ENCODE peak calls at places on chromosomes 6 and 20, in eight cellular contexts. A is neural progenitor cell, Q is SK-N-SH, D is GM23248, R is PC-3, S is Karpas-422, M is IMR-90, O is neuronal stem cell. C is an unnamed sample.

GRCh38 chr6:167210375-167211295 is 52.9 kb upstream of the GPR31 start:
- DNase-seq in A (no peak), Q (peak; percentile 53), D (no peak), R (no peak), S (no peak), M (no peak), O (no peak), C (no peak)

GRCh38 chr20:60144428-60144827 is 186.2 kb downstream of the CDH26 start:
- DNase-seq in A (no peak), Q (no peak), D (no peak), R (peak; percentile 29), S (no peak), M (no peak), O (no peak), C (no peak)

GRCh38 chr6:90714319-90714718 is 127.4 kb upstream of the MAP3K7 start:
- DNase-seq in A (no peak), Q (no peak), D (no peak), R (no peak), S (no peak), M (peak; percentile 33), O (no peak), C (no peak)

GRCh38 chr6:10463491-10464481 is 48.9 kb upstream of the TFAP2A start:
- DNase-seq in A (no peak), Q (no peak), D (no peak), R (peak; percentile 15), S (no peak), M (no peak), O (no peak), C (peak; percentile 41)

GRCh38 chr20:3080939-3081388 is 3.6 kb downstream of the AVP start:
- DNase-seq in A (no peak), Q (no peak), D (peak; percentile 64), R (no peak), S (no peak), M (peak; percentile 18), O (no peak), C (no peak)

GRCh38 chr6:138722425-138723371 is 50.9 kb upstream of the CCDC28A start:
- DNase-seq in A (peak; percentile 3), Q (no peak), D (peak; percentile 46), R (peak; percentile 33), S (no peak), M (peak; percentile 49), O (no peak), C (no peak)

GRCh38 chr6:142333431-142333830 is 31.6 kb downstream of the ADGRG6 start:
- DNase-seq in A (no peak), Q (no peak), D (no peak), R (no peak), S (no peak), M (no peak), O (no peak), C (no peak)

GRCh38 chr6:105272783-105273182 is 93.0 kb upstream of the POPDC3 start:
- DNase-seq in A (peak; percentile 19), Q (no peak), D (peak; percentile 56), R (peak; percentile 42), S (no peak), M (peak; percentile 44), O (no peak), C (peak; percentile 36)

GRCh38 chr6:68144667-68145066 is 490.4 kb upstream of the ADGRB3 start:
- DNase-seq in A (no peak), Q (no peak), D (no peak), R (no peak), S (no peak), M (no peak), O (no peak), C (no peak)

DNA sequence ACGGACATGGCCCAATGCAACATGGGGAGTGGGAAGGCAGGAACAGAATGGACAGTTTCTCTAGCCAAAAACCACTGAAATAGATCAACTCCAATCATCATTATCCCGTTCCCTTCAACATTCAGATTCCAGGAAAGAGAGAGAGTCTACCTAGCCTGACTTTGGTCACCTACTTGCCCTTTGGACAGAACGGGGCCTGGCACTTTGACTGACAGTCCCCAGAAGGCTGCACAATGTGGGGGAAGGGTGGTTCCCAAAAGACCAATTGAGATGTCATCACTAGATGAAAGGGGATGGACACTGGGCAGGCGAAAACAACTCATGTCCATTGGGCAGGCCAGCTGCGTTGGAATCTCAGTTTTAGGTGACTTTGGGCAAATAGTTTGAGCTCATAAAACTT is 15.0 kb upstream of the KIF16B start:
- DNase-seq in A (no peak), Q (no peak), D (no peak), R (no peak), S (no peak), M (no peak), O (no peak), C (no peak)
- H2AFZ ChIP-seq in A (no peak overlapping the region), Q (no peak overlapping the region), D (no peak overlapping the region), R (no peak overlapping the region), S (no peak overlapping the region), M (no peak overlapping the region), O (no peak overlapping the region), C (no peak overlapping the region)

GRCh38 chr20:25394276-25394675 is 3.6 kb upstream of the ABHD12 start:
- DNase-seq in A (no peak), Q (no peak), D (no peak), R (peak; percentile 62), S (no peak), M (no peak), O (no peak), C (no peak)

GRCh38 chr20:25389858-25390537 is 637 bp downstream of the ABHD12 start:
- DNase-seq in A (peak; percentile 76), Q (peak; percentile 82), D (peak; percentile 58), R (peak; percentile 51), S (peak; percentile 68), M (no peak), O (peak; percentile 56), C (peak; percentile 61)

GRCh38 chr20:25394996-25395395 is 4.4 kb upstream of the ABHD12 start:
- DNase-seq in A (no peak), Q (no peak), D (no peak), R (no peak), S (peak; percentile 46), M (no peak), O (no peak), C (no peak)

GRCh38 chr20:25389381-25389857 is 1.2 kb downstream of the ABHD12 start:
- DNase-seq in A (no peak), Q (peak; percentile 13), D (peak; percentile 70), R (peak; percentile 37), S (no peak), M (peak; percentile 57), O (no peak), C (peak; percentile 33)

GRCh38 chr20:25390538-25391528 is at the start of gene ABHD12:
- DNase-seq in A (peak; percentile 98), Q (peak; percentile 97), D (peak; percentile 100), R (peak; percentile 98), S (peak; percentile 98), M (peak; percentile 95), O (peak; percentile 92), C (peak; percentile 98)
- H2AFZ ChIP-seq in A (peak within 1 kb of the TSS; percentile 84), Q (peak within 1 kb of the TSS; percentile 84), D (peak within 1 kb of the TSS; percentile 89), R (peak within 1 kb of the TSS; percentile 89), S (peak within 1 kb of the TSS; percentile 13), M (peak within 1 kb of the TSS; percentile 94), O (peak within 1 kb of the TSS; percentile 96), C (peak within 1 kb of the TSS; percentile 80)

DNA sequence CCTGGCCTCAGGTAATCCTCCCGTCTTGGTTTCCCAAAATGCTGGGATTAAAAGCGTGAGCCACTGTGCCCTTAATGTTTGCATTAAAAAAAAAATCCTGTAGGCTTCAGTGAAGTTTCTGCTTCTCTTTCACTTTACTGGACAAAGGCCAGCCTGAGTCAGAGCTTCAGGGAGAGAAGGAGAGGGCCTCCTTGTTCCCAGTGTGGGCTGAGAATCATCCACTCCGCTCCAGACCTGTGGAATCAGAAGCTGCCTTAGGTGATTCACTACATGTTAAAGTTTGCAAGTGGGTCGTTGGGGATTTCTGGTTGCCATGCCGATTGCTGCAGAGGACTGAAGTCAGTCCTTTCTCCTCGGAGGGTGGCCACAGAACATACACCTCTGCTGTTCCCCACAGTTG is 113.3 kb upstream of the EEF1E1 start:
- DNase-seq in A (no peak), Q (no peak), D (peak; percentile 77), R (peak; percentile 35), S (no peak), M (peak; percentile 64), O (no peak), C (no peak)
- H2AFZ ChIP-seq in A (no peak overlapping the region), Q (no peak overlapping the region), D (no peak overlapping the region), R (no peak overlapping the region), S (no peak overlapping the region), M (no peak overlapping the region), O (peak overlapping the region; percentile 55), C (peak overlapping the region; percentile 54)

GRCh38 chr6:41519305-41519747 is 26.9 kb upstream of the FOXP4 start:
- DNase-seq in A (no peak), Q (no peak), D (no peak), R (no peak), S (no peak), M (no peak), O (no peak), C (no peak)
- H2AFZ ChIP-seq in A (peak overlapping the region; percentile 76), Q (no peak overlapping the region), D (no peak overlapping the region), R (no peak overlapping the region), S (no peak overlapping the region), M (no peak overlapping the region), O (peak overlapping the region; percentile 59), C (no peak overlapping the region)

DNA sequence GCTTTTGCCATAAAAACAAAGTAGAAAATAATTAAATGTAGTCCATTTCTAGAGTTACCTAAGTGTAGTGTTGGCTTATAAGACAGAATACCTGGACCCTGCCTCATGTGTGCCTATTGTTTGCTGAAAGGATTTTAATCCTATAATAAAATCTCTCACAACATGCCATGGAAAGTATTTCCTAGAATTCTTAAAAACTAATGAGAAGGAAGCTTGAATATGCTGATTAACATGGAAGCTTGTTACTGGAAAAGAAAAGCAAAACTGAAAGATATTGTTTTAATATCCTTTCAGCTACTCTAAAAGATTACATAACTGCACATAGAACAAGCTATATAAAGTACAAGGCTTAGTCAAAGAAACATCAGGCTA is 18.0 kb upstream of the FAM135A start:
- DNase-seq in A (no peak), Q (no peak), D (no peak), R (no peak), S (no peak), M (no peak), O (no peak), C (peak; percentile 28)
- H2AFZ ChIP-seq in A (no peak overlapping the region), Q (no peak overlapping the region), D (no peak overlapping the region), R (no peak overlapping the region), S (no peak overlapping the region), M (no peak overlapping the region), O (no peak overlapping the region), C (no peak overlapping the region)